ENCODE peak calls at places on chromosome 1, in five cellular contexts. D is IMR-90, E is A549, A is K562, Q is SK-N-SH. Z is an unnamed sample.

GRCh38 chr1:202286622-202287097 is 55.1 kb downstream of the UBE2T start:
- DNase-seq in E (no peak), D (peak), Q (no peak), A (no peak), Z (peak)

GRCh38 chr1:214402583-214403216 is 121.7 kb downstream of the SMYD2 start:
- DNase-seq in A (no peak), Q (no peak), D (peak), E (peak), Z (no peak)

GRCh38 chr1:230271396-230272035 is 154.6 kb downstream of the PGBD5 start:
- DNase-seq in D (no peak), A (no peak), E (no peak), Q (no peak), Z (no peak)

GRCh38 chr1:97599447-97599846 is 321.4 kb downstream of the DPYD start:
- DNase-seq in Q (no peak), D (peak), A (no peak), E (peak), Z (no peak)

GRCh38 chr1:195799016-195799415 is 809.2 kb downstream of the KCNT2 start:
- DNase-seq in A (no peak), Q (no peak), E (no peak), D (no peak), Z (no peak)

GRCh38 chr1:165116732-165117131 is 239.8 kb downstream of the LMX1A start:
- DNase-seq in D (peak), E (peak), Q (no peak), A (no peak), Z (no peak)

GRCh38 chr1:117511273-117511672 is 94.6 kb upstream of the TENT5C start:
- DNase-seq in E (no peak), A (no peak), D (peak), Q (no peak), Z (no peak)

GRCh38 chr1:23807453-23807852 is 6.9 kb upstream of the GALE start:
- DNase-seq in E (no peak), Q (no peak), A (no peak), D (no peak), Z (no peak)

GRCh38 chr1:90402893-90403849 is 313.9 kb downstream of the BARHL2 start:
- DNase-seq in D (peak), E (peak), A (no peak), Q (peak), Z (peak)

GRCh38 chr1:170321113-170321512 is 175.4 kb downstream of the NTMT2 start:
- DNase-seq in A (no peak), E (no peak), D (peak), Q (no peak), Z (no peak)

GRCh38 chr1:201155354-201155753 is 1.1 kb upstream of the TMEM9 start:
- DNase-seq in A (no peak), E (no peak), D (no peak), Q (no peak), Z (no peak)

GRCh38 chr1:108646661-108647269 is 14.1 kb downstream of the HENMT1 start:
- DNase-seq in E (peak), Q (no peak), D (peak), A (no peak), Z (peak)

GRCh38 chr1:94324168-94324544 is 86.8 kb upstream of the ARHGAP29 start:
- DNase-seq in Q (no peak), E (no peak), D (peak), A (no peak), Z (no peak)

GRCh38 chr1:7621334-7622219 is 149.5 kb upstream of the VAMP3 start:
- DNase-seq in Q (no peak), A (no peak), D (no peak), E (no peak), Z (no peak)

GRCh38 chr1:214422137-214422671 is 129.2 kb downstream of the PTPN14 start:
- DNase-seq in E (no peak), D (peak), Q (no peak), A (no peak), Z (no peak)

GRCh38 chr1:119593836-119594235 is 54.2 kb downstream of the ZNF697 start:
- DNase-seq in E (no peak), A (no peak), D (no peak), Q (no peak), Z (no peak)

GRCh38 chr1:60958001-60958400 is 124.4 kb upstream of the NFIA start:
- DNase-seq in Q (no peak), E (no peak), A (peak), D (no peak), Z (no peak)

GRCh38 chr1:93813076-93813475 is 65.9 kb downstream of the DNTTIP2 start:
- DNase-seq in Q (no peak), E (no peak), D (no peak), A (no peak), Z (peak)

GRCh38 chr1:233543338-233544255 is 70.3 kb upstream of the KCNK1 start:
- DNase-seq in Q (no peak), E (peak), A (peak), D (peak), Z (peak)

GRCh38 chr1:77271851-77272250 is 10.0 kb upstream of the AK5 start:
- DNase-seq in A (no peak), Q (no peak), D (peak), E (no peak), Z (no peak)

GRCh38 chr1:53082826-53083225 is 20.8 kb downstream of the PODN start:
- DNase-seq in E (no peak), Q (no peak), D (no peak), A (no peak), Z (no peak)

GRCh38 chr1:110433803-110434202 is 17.1 kb upstream of the PROK1 start:
- DNase-seq in D (peak), A (peak), Q (no peak), E (peak), Z (peak)

GRCh38 chr1:6612641-6613360 is 730 bp upstream of the PHF13 start:
- DNase-seq in A (no peak), Q (peak), E (peak), D (peak), Z (peak)

GRCh38 chr1:219659005-219659632 is 46.2 kb upstream of the ZC3H11B start:
- DNase-seq in D (no peak), A (no peak), Q (no peak), E (no peak), Z (no peak)

GRCh38 chr1:226526801-226527595 is 21.6 kb upstream of the STUM start:
- DNase-seq in Q (peak), E (peak), D (peak), A (peak), Z (peak)

GRCh38 chr1:61058477-61059245 is 23.7 kb upstream of the NFIA start:
- DNase-seq in Q (no peak), E (no peak), A (no peak), D (peak), Z (no peak)

GRCh38 chr1:78145105-78145580 is 99.4 kb downstream of the GIPC2 start:
- DNase-seq in E (peak), Q (peak), A (peak), D (peak), Z (peak)

GRCh38 chr1:165858928-165859845 is 31.8 kb downstream of the UCK2 start:
- DNase-seq in E (no peak), A (no peak), Q (no peak), D (no peak), Z (no peak)

GRCh38 chr1:155022927-155023236 is 10.7 kb downstream of the DCST2 start:
- DNase-seq in E (peak), D (no peak), A (no peak), Q (peak), Z (no peak)

GRCh38 chr1:231107186-231107585 is 54.7 kb upstream of the TRIM67 start:
- DNase-seq in D (no peak), Q (no peak), A (no peak), E (no peak), Z (no peak)

GRCh38 chr1:115492880-115493279 is 148.9 kb upstream of the VANGL1 start:
- DNase-seq in E (no peak), A (no peak), D (peak), Q (no peak), Z (no peak)

GRCh38 chr1:211596418-211597181 is 17.6 kb upstream of the SLC30A1 start:
- DNase-seq in D (no peak), Q (no peak), E (no peak), A (no peak), Z (no peak)

GRCh38 chr1:183757061-183757460 is 47.9 kb upstream of the RGL1 start:
- DNase-seq in D (peak), A (no peak), Q (no peak), E (peak), Z (no peak)

GRCh38 chr1:58262702-58263101 is 283.8 kb downstream of the OMA1 start:
- DNase-seq in Q (no peak), E (no peak), A (no peak), D (no peak), Z (no peak)

GRCh38 chr1:58264462-58264861 is 282.1 kb downstream of the OMA1 start:
- DNase-seq in A (no peak), Q (no peak), E (no peak), D (no peak), Z (no peak)

DNA sequence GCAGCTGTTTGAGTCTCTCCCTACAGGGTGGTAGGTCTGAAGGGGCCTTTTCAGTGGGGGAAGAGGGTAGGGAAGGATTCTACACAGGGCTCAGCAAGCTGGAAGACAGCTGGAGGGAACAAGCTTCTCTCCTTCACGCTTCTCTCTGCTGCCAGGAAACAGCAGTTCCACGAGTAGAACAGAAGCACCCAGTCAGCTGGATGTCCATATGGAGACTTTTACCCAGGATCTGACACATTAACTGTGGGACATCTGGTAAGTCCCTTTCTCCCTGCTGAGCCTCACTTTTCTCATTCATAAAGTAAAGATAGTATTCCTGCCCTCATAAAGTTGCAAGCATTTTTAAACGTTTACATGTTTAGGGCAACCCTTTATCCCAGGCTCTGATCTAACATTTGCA is 280.3 kb downstream of the OMA1 start:
- DNase-seq in Q (no peak), E (no peak), D (no peak), A (no peak), Z (no peak)
- TF ChIP-seq SMC3 in Q (no peak), E (no peak), D (no peak), A (no peak), Z (no peak)

DNA sequence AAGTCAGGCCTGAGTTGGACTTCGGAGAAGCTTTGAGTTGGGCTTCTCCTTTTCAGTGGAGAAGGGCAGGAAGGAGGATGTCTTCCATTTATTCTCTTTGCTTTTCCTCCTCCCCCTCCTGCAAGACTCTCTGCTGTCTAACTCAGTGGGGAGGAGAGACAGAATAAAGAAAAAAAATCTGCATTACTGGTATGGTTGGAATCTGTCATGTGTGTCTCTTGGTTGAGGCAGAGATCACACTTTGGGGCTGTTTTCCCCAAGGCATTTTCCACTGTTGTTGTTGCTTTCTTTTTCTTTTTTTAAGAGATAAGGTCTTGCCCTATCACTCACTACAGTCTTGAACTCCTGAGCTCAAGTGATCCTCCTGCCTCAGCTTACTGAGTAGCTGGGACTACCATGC is 13.2 kb upstream of the DEGS1 start:
- DNase-seq in E (no peak), Q (no peak), A (no peak), D (no peak), Z (no peak)
- TF ChIP-seq SMC3 in E (no peak), Q (no peak), A (no peak), D (no peak), Z (no peak)

GRCh38 chr1:178908358-178908757 is 37.5 kb upstream of the ANGPTL1 start:
- DNase-seq in A (no peak), D (peak), Q (no peak), E (no peak), Z (no peak)
- TF ChIP-seq SMC3 in A (no peak), D (no peak), Q (no peak), E (no peak), Z (no peak)

GRCh38 chr1:198232940-198233675 is 76.3 kb downstream of the NEK7 start:
- DNase-seq in A (no peak), D (no peak), Q (no peak), E (no peak), Z (no peak)
- TF ChIP-seq SMC3 in A (no peak), D (no peak), Q (no peak), E (no peak), Z (no peak)

DNA sequence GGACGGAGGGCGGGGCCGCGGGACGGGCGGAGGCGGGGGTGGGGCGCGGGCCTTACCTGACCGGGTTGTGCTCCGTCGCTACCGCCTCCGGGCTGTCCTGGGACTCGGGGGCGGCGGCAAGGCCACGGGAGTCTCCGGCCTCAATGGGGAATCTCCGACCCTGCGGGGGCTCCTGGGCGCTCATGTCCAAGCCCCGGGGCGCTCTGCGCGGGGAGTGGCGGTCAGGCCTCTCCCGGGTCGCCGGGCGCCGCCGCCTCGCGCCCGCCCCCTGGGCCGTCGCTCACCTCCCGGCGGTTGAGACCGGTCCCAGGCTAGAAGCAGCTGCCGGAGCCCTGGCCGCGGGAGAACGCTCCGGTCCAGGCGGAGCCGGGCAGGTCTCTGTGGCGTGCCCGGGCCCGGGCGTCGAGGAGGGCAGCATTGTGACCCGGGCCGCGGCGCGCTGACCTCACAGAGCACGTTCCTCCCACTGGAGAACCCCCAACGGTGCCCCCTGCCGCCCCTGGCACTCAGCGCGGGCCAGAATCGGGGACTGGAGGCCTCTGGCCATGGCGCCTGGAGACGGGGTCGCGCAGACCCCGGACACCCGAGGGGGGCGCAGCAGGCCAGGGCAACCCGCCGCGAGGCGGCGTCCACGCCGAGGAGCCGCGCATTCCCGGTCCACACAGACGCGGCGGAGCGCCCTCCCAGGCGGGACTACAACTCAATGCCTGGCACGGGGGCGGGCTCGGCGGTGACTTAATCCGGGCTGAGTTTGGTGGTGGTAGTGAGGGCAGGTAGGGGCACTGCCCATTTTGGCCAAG is 411 bp downstream of the FAM229A start:
- DNase-seq in D (no peak), E (no peak), A (no peak), Q (peak), Z (no peak)
- TF ChIP-seq SMC3 in D (peak), E (no peak), A (no peak), Q (no peak), Z (no peak)

GRCh38 chr1:171486048-171486519 is 754 bp downstream of the PRRC2C start:
- DNase-seq in A (peak), Q (no peak), D (peak), E (peak), Z (peak)
- TF ChIP-seq SMC3 in A (no peak), Q (no peak), D (no peak), E (no peak), Z (no peak)

DNA sequence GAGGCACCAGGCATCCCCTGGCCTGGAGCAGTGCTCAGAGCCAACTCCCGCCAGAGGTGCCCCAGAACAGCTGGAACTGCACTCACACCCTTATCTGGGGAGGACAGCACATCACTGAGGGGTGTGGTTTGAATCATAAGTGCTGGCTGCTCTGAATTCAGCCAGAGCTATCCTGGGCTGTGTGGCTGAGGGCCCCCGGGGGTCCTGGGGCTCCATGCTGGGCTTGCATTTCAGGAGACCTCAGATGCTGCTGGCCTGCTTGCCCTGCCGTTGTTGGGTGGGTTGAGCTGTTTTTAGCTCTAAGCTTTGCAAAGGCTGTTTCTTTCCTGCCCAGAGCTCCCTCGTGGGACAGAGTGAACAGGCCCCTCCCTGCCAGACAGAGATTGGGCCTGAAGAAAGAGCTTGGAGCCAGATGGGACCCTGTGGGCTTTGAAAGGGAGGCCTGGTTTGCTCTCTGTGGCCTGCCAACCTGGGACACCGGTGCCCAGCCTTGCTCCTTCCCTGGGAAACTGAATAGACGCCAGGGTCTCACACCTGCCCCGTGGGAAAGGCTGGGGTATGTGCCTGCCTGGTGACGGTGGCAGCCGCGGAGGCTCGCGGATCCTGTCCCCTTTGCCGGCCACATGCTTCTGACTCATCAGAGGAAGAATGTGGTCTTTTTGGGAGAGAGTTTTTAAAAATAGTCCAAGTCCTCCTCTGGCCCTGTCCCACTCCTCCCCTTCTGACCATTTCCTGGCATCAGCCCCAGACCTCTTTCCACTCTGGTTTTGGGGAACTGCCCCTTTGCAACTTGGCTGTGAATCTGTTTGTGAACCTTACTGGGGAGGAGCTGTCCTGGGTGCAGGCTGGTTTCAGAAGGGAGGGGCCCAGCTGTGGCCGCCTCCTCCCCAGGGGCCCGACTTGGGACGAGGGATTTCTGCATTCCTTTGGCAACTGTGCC is 30.0 kb downstream of the ARHGEF10L start:
- DNase-seq in E (no peak), Q (peak), A (peak), D (peak), Z (peak)
- TF ChIP-seq SMC3 in E (no peak), Q (no peak), A (no peak), D (no peak), Z (no peak)

GRCh38 chr1:218351617-218352438 is 6.7 kb downstream of the TGFB2 start:
- DNase-seq in E (peak), D (peak), A (peak), Q (peak), Z (no peak)
- TF ChIP-seq SMC3 in E (no peak), D (no peak), A (no peak), Q (no peak), Z (no peak)

DNA sequence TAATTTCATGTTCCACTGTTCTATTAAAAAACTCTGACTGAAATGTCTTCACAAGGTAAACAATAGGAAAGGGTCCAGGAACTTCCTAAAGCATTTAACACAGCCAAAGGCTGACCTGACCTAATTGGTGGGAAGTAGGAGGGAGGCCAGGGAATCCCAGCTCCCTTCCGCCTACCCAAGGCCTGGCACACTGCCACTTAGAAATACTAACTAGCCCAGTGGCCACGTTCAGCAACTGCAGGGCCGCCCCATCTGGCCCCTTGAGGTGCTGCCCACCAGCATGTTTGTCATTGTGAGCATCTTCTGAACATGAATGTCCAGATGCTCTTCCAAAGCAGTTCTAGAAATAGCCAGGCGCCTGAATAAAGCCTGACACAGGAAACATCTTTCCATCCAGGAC is 44.7 kb upstream of the BCL9 start:
- DNase-seq in E (peak), A (peak), D (peak), Q (peak), Z (peak)
- TF ChIP-seq SMC3 in E (no peak), A (no peak), D (no peak), Q (no peak), Z (no peak)

Z was measured in HepG2.